ENCODE peak calls at places on chromosome 13, in eight cellular contexts. One of them, this sample, is unnamed.
A peak's percentile ranks its signal among the peaks of the same experiment; 100 is the strongest.

GRCh38 chr13:25876256-25876655 is 175.6 kb downstream of the SHISA2 start:
- DNase-seq in body of pancreas: no peak
- DNase-seq in endothelial cell of umbilical vein: no peak
- DNase-seq in IMR-90: no peak
- DNase-seq in heart left ventricle: no peak
- DNase-seq in Peyer's patch: no peak
- DNase-seq in transverse colon: no peak
- DNase-seq in breast epithelium: no peak
- DNase-seq in this sample: no peak

GRCh38 chr13:29563941-29564340 is 31.5 kb downstream of the SLC7A1 start:
- DNase-seq in Peyer's patch: no peak
- DNase-seq in IMR-90: no peak
- DNase-seq in breast epithelium: no peak
- DNase-seq in body of pancreas: no peak
- DNase-seq in transverse colon: no peak
- DNase-seq in heart left ventricle: no peak
- DNase-seq in endothelial cell of umbilical vein: peak; percentile 92
- DNase-seq in this sample: no peak

GRCh38 chr13:42990991-42991891 is 800 bp downstream of the EPSTI1 start:
- DNase-seq in heart left ventricle: no peak
- DNase-seq in Peyer's patch: no peak
- DNase-seq in IMR-90: no peak
- DNase-seq in body of pancreas: no peak
- DNase-seq in endothelial cell of umbilical vein: no peak
- DNase-seq in breast epithelium: no peak
- DNase-seq in transverse colon: no peak
- DNase-seq in this sample: no peak

GRCh38 chr13:21573920-21574712 is 29.9 kb downstream of the MICU2 start:
- DNase-seq in transverse colon: no peak
- DNase-seq in endothelial cell of umbilical vein: no peak
- DNase-seq in heart left ventricle: no peak
- DNase-seq in breast epithelium: no peak
- DNase-seq in IMR-90: no peak
- DNase-seq in body of pancreas: no peak
- DNase-seq in Peyer's patch: no peak
- DNase-seq in this sample: no peak

GRCh38 chr13:72890546-72890945 is 108.6 kb downstream of the PIBF1 start:
- DNase-seq in IMR-90: no peak
- DNase-seq in body of pancreas: no peak
- DNase-seq in transverse colon: no peak
- DNase-seq in Peyer's patch: no peak
- DNase-seq in breast epithelium: no peak
- DNase-seq in heart left ventricle: no peak
- DNase-seq in endothelial cell of umbilical vein: no peak
- DNase-seq in this sample: no peak

GRCh38 chr13:65825039-65825438 is 1405.1 kb downstream of the PCDH9 start:
- DNase-seq in endothelial cell of umbilical vein: peak; percentile 48
- DNase-seq in body of pancreas: no peak
- DNase-seq in heart left ventricle: no peak
- DNase-seq in breast epithelium: no peak
- DNase-seq in IMR-90: no peak
- DNase-seq in transverse colon: no peak
- DNase-seq in Peyer's patch: no peak
- DNase-seq in this sample: no peak

GRCh38 chr13:56134524-56134923 is 1006.2 kb upstream of the PRR20A start:
- DNase-seq in breast epithelium: no peak
- DNase-seq in Peyer's patch: no peak
- DNase-seq in transverse colon: no peak
- DNase-seq in heart left ventricle: no peak
- DNase-seq in endothelial cell of umbilical vein: no peak
- DNase-seq in body of pancreas: no peak
- DNase-seq in IMR-90: no peak
- DNase-seq in this sample: no peak

GRCh38 chr13:59823495-59823894 is 340.2 kb downstream of the DIAPH3 start:
- DNase-seq in IMR-90: peak; percentile 77
- DNase-seq in heart left ventricle: no peak
- DNase-seq in body of pancreas: no peak
- DNase-seq in endothelial cell of umbilical vein: peak; percentile 41
- DNase-seq in breast epithelium: no peak
- DNase-seq in transverse colon: no peak
- DNase-seq in Peyer's patch: no peak
- DNase-seq in this sample: peak; percentile 12

GRCh38 chr13:99376132-99376531 is 68.9 kb upstream of the GPR183 start:
- DNase-seq in IMR-90: no peak
- DNase-seq in breast epithelium: no peak
- DNase-seq in Peyer's patch: peak; percentile 90
- DNase-seq in transverse colon: no peak
- DNase-seq in body of pancreas: peak; percentile 63
- DNase-seq in endothelial cell of umbilical vein: no peak
- DNase-seq in heart left ventricle: no peak
- DNase-seq in this sample: no peak

GRCh38 chr13:72983085-72983768 is 75.6 kb upstream of the KLF5 start:
- DNase-seq in breast epithelium: no peak
- DNase-seq in transverse colon: peak; percentile 45
- DNase-seq in IMR-90: peak; percentile 69
- DNase-seq in Peyer's patch: peak; percentile 77
- DNase-seq in endothelial cell of umbilical vein: no peak
- DNase-seq in body of pancreas: peak; percentile 25
- DNase-seq in heart left ventricle: no peak
- DNase-seq in this sample: no peak

GRCh38 chr13:52846567-52847321 is 1.7 kb downstream of the PCDH8 start:
- DNase-seq in transverse colon: peak; percentile 54
- DNase-seq in endothelial cell of umbilical vein: peak; percentile 24
- DNase-seq in IMR-90: peak; percentile 2
- DNase-seq in breast epithelium: no peak
- DNase-seq in Peyer's patch: peak; percentile 62
- DNase-seq in heart left ventricle: peak; percentile 42
- DNase-seq in body of pancreas: peak; percentile 68
- DNase-seq in this sample: no peak

GRCh38 chr13:53260594-53260993 is 232.0 kb downstream of the OLFM4 start:
- DNase-seq in body of pancreas: no peak
- DNase-seq in transverse colon: no peak
- DNase-seq in breast epithelium: no peak
- DNase-seq in Peyer's patch: no peak
- DNase-seq in endothelial cell of umbilical vein: no peak
- DNase-seq in heart left ventricle: no peak
- DNase-seq in IMR-90: no peak
- DNase-seq in this sample: no peak

GRCh38 chr13:73230714-73231113 is 171.9 kb downstream of the KLF5 start:
- DNase-seq in transverse colon: no peak
- DNase-seq in Peyer's patch: no peak
- DNase-seq in breast epithelium: no peak
- DNase-seq in heart left ventricle: no peak
- DNase-seq in body of pancreas: no peak
- DNase-seq in IMR-90: no peak
- DNase-seq in endothelial cell of umbilical vein: no peak
- DNase-seq in this sample: no peak

GRCh38 chr13:60012503-60012902 is 151.2 kb downstream of the DIAPH3 start:
- DNase-seq in IMR-90: no peak
- DNase-seq in heart left ventricle: no peak
- DNase-seq in Peyer's patch: peak; percentile 65
- DNase-seq in transverse colon: peak; percentile 50
- DNase-seq in body of pancreas: peak; percentile 53
- DNase-seq in endothelial cell of umbilical vein: no peak
- DNase-seq in breast epithelium: no peak
- DNase-seq in this sample: no peak

GRCh38 chr13:74838096-74838495 is 643.9 kb downstream of the TBC1D4 start:
- DNase-seq in body of pancreas: no peak
- DNase-seq in IMR-90: no peak
- DNase-seq in transverse colon: no peak
- DNase-seq in endothelial cell of umbilical vein: no peak
- DNase-seq in heart left ventricle: no peak
- DNase-seq in Peyer's patch: no peak
- DNase-seq in breast epithelium: no peak
- DNase-seq in this sample: no peak

GRCh38 chr13:31418186-31418585 is 218.4 kb downstream of the B3GLCT start:
- DNase-seq in IMR-90: no peak
- DNase-seq in Peyer's patch: no peak
- DNase-seq in body of pancreas: no peak
- DNase-seq in endothelial cell of umbilical vein: no peak
- DNase-seq in transverse colon: no peak
- DNase-seq in breast epithelium: no peak
- DNase-seq in heart left ventricle: no peak
- DNase-seq in this sample: no peak

GRCh38 chr13:27797228-27797624 is 4.9 kb downstream of the GSX1 start:
- DNase-seq in Peyer's patch: no peak
- DNase-seq in breast epithelium: no peak
- DNase-seq in IMR-90: peak; percentile 30
- DNase-seq in body of pancreas: peak; percentile 4
- DNase-seq in endothelial cell of umbilical vein: peak; percentile 14
- DNase-seq in transverse colon: no peak
- DNase-seq in heart left ventricle: no peak
- DNase-seq in this sample: no peak

GRCh38 chr13:23570099-23570926 is at the start of gene TNFRSF19:
- DNase-seq in Peyer's patch: no peak
- DNase-seq in transverse colon: no peak
- DNase-seq in body of pancreas: peak; percentile 37
- DNase-seq in IMR-90: peak; percentile 91
- DNase-seq in heart left ventricle: peak; percentile 62
- DNase-seq in breast epithelium: no peak
- DNase-seq in endothelial cell of umbilical vein: peak; percentile 8
- DNase-seq in this sample: no peak

GRCh38 chr13:23383151-23383550 is 50.4 kb downstream of the SACS start:
- DNase-seq in Peyer's patch: no peak
- DNase-seq in body of pancreas: no peak
- DNase-seq in heart left ventricle: no peak
- DNase-seq in breast epithelium: no peak
- DNase-seq in transverse colon: no peak
- DNase-seq in endothelial cell of umbilical vein: no peak
- DNase-seq in IMR-90: no peak
- DNase-seq in this sample: no peak

GRCh38 chr13:77619655-77620054 is 77.8 kb upstream of the SLAIN1 start:
- DNase-seq in breast epithelium: no peak
- DNase-seq in transverse colon: no peak
- DNase-seq in IMR-90: no peak
- DNase-seq in body of pancreas: no peak
- DNase-seq in heart left ventricle: no peak
- DNase-seq in endothelial cell of umbilical vein: no peak
- DNase-seq in Peyer's patch: no peak
- DNase-seq in this sample: no peak

GRCh38 chr13:73880365-73880764 is 253.8 kb downstream of the KLF12 start:
- DNase-seq in breast epithelium: no peak
- DNase-seq in heart left ventricle: no peak
- DNase-seq in body of pancreas: no peak
- DNase-seq in endothelial cell of umbilical vein: peak; percentile 17
- DNase-seq in IMR-90: peak; percentile 36
- DNase-seq in Peyer's patch: no peak
- DNase-seq in transverse colon: no peak
- DNase-seq in this sample: no peak

GRCh38 chr13:85278851-85279250 is 520.4 kb downstream of the SLITRK6 start:
- DNase-seq in IMR-90: no peak
- DNase-seq in heart left ventricle: no peak
- DNase-seq in endothelial cell of umbilical vein: no peak
- DNase-seq in breast epithelium: no peak
- DNase-seq in Peyer's patch: no peak
- DNase-seq in transverse colon: no peak
- DNase-seq in body of pancreas: no peak
- DNase-seq in this sample: no peak

GRCh38 chr13:38888309-38888708 is 102.3 kb downstream of the STOML3 start:
- DNase-seq in heart left ventricle: no peak
- DNase-seq in breast epithelium: no peak
- DNase-seq in endothelial cell of umbilical vein: no peak
- DNase-seq in Peyer's patch: no peak
- DNase-seq in transverse colon: no peak
- DNase-seq in IMR-90: peak; percentile 31
- DNase-seq in body of pancreas: no peak
- DNase-seq in this sample: no peak

GRCh38 chr13:45737571-45738002 is 35.5 kb downstream of the CBY2 start:
- DNase-seq in breast epithelium: no peak
- DNase-seq in Peyer's patch: no peak
- DNase-seq in endothelial cell of umbilical vein: no peak
- DNase-seq in body of pancreas: no peak
- DNase-seq in heart left ventricle: no peak
- DNase-seq in transverse colon: no peak
- DNase-seq in IMR-90: no peak
- DNase-seq in this sample: no peak

GRCh38 chr13:32983058-32983457 is 33.2 kb upstream of the KL start:
- DNase-seq in breast epithelium: no peak
- DNase-seq in heart left ventricle: no peak
- DNase-seq in Peyer's patch: no peak
- DNase-seq in body of pancreas: no peak
- DNase-seq in IMR-90: no peak
- DNase-seq in endothelial cell of umbilical vein: no peak
- DNase-seq in transverse colon: no peak
- DNase-seq in this sample: no peak

DNA sequence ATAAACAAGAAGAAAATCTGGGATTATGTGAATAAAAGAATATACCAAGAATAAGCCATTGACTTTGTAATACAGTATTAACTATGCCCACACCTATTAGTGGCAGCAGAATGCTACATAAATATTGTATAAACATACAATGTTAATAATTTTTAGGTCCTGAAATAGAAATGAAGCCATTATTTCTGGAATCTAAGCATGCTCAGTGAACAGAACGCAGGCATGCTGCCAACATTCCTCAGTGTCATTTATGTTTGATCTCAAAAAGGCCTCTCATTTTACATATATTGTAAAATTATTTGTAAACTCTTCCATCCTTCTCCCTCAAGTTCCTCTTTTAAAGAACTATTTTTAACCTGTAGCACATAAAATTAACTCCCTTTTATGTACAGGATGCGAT is 118.9 kb downstream of the VWA8 start:
- DNase-seq in endothelial cell of umbilical vein: peak; percentile 51
- DNase-seq in IMR-90: peak; percentile 38
- DNase-seq in breast epithelium: no peak
- DNase-seq in Peyer's patch: no peak
- DNase-seq in heart left ventricle: no peak
- DNase-seq in body of pancreas: no peak
- DNase-seq in transverse colon: no peak
- DNase-seq in this sample: no peak
- TF ChIP-seq POLR2A in endothelial cell of umbilical vein: no peak
- TF ChIP-seq POLR2A in IMR-90: no peak
- TF ChIP-seq POLR2A in breast epithelium: no peak
- TF ChIP-seq POLR2A in Peyer's patch: no peak
- TF ChIP-seq POLR2A in heart left ventricle: no peak
- TF ChIP-seq POLR2A in body of pancreas: no peak
- TF ChIP-seq POLR2A in transverse colon: no peak
- TF ChIP-seq POLR2A in this sample: no peak

GRCh38 chr13:19959831-19960672 is 1.5 kb downstream of the ZMYM2 start:
- DNase-seq in body of pancreas: peak; percentile 94
- DNase-seq in heart left ventricle: peak; percentile 85
- DNase-seq in breast epithelium: peak; percentile 80
- DNase-seq in endothelial cell of umbilical vein: peak; percentile 91
- DNase-seq in Peyer's patch: peak; percentile 93
- DNase-seq in transverse colon: peak; percentile 88
- DNase-seq in IMR-90: peak; percentile 90
- DNase-seq in this sample: peak; percentile 69
- TF ChIP-seq POLR2A in body of pancreas: peak; percentile 76
- TF ChIP-seq POLR2A in heart left ventricle: peak; percentile 39
- TF ChIP-seq POLR2A in breast epithelium: no peak
- TF ChIP-seq POLR2A in endothelial cell of umbilical vein: no peak
- TF ChIP-seq POLR2A in Peyer's patch: peak; percentile 55
- TF ChIP-seq POLR2A in transverse colon: peak; percentile 51
- TF ChIP-seq POLR2A in IMR-90: no peak
- TF ChIP-seq POLR2A in this sample: no peak

GRCh38 chr13:114281351-114282142 is at the start of gene UPF3A:
- DNase-seq in endothelial cell of umbilical vein: peak; percentile 89
- DNase-seq in IMR-90: peak; percentile 87
- DNase-seq in transverse colon: peak; percentile 91
- DNase-seq in breast epithelium: peak; percentile 85
- DNase-seq in body of pancreas: peak; percentile 92
- DNase-seq in Peyer's patch: peak; percentile 95
- DNase-seq in heart left ventricle: peak; percentile 93
- DNase-seq in this sample: peak; percentile 89
- TF ChIP-seq POLR2A in endothelial cell of umbilical vein: peak; percentile 66
- TF ChIP-seq POLR2A in IMR-90: peak; percentile 49
- TF ChIP-seq POLR2A in transverse colon: peak; percentile 82
- TF ChIP-seq POLR2A in breast epithelium: peak; percentile 68
- TF ChIP-seq POLR2A in body of pancreas: peak; percentile 80
- TF ChIP-seq POLR2A in Peyer's patch: peak; percentile 73
- TF ChIP-seq POLR2A in heart left ventricle: peak; percentile 90
- TF ChIP-seq POLR2A in this sample: peak; percentile 35

GRCh38 chr13:114063545-114064515 is 68.6 kb downstream of the RASA3 start:
- DNase-seq in breast epithelium: peak; percentile 45
- DNase-seq in endothelial cell of umbilical vein: no peak
- DNase-seq in Peyer's patch: peak; percentile 79
- DNase-seq in heart left ventricle: peak; percentile 48
- DNase-seq in body of pancreas: peak; percentile 54
- DNase-seq in IMR-90: peak; percentile 61
- DNase-seq in transverse colon: peak; percentile 66
- DNase-seq in this sample: peak; percentile 81
- TF ChIP-seq POLR2A in breast epithelium: no peak
- TF ChIP-seq POLR2A in endothelial cell of umbilical vein: no peak
- TF ChIP-seq POLR2A in Peyer's patch: no peak
- TF ChIP-seq POLR2A in heart left ventricle: no peak
- TF ChIP-seq POLR2A in body of pancreas: no peak
- TF ChIP-seq POLR2A in IMR-90: peak; percentile 14
- TF ChIP-seq POLR2A in transverse colon: no peak
- TF ChIP-seq POLR2A in this sample: peak; percentile 49

This sample was measured in H54.